ENCODE peak calls at places on chromosomes 11 and 22, in seven cellular contexts. Z is body of pancreas, Y is stomach, B is IMR-90, W is heart left ventricle, H is tibial nerve, G is A549. S is an unnamed sample.

GRCh38 chr11:69014084-69014935 is 1.3 kb upstream of the MRGPRF start:
- DNase-seq in B (peak; percentile 82), G (no peak), Z (no peak), Y (peak; percentile 44), H (no peak), W (peak; percentile 85), S (peak; percentile 79)

GRCh38 chr22:21937821-21938070 is 14.9 kb downstream of the PPM1F start:
- DNase-seq in B (peak; percentile 94), W (no peak), H (no peak), Y (no peak), Z (no peak), G (no peak), S (no peak)

GRCh38 chr11:1231396-1232327 is 8.8 kb downstream of the MUC5B start:
- DNase-seq in H (no peak), Z (no peak), G (no peak), W (peak; percentile 17), Y (no peak), B (no peak), S (peak; percentile 80)

GRCh38 chr11:43574949-43575915 is 105.3 kb upstream of the HSD17B12 start:
- DNase-seq in Z (no peak), Y (no peak), H (no peak), G (peak; percentile 23), W (peak; percentile 43), B (peak; percentile 82), S (no peak)

GRCh38 chr11:134904103-134904502 is 492.1 kb upstream of the B3GAT1 start:
- DNase-seq in B (no peak), G (no peak), W (no peak), Y (no peak), Z (no peak), H (no peak), S (no peak)

GRCh38 chr11:10932976-10933375 is 75.1 kb upstream of the ZBED5 start:
- DNase-seq in G (no peak), B (no peak), H (no peak), Y (no peak), W (no peak), Z (no peak), S (no peak)

GRCh38 chr11:107999759-108000455 is 8.8 kb upstream of the CUL5 start:
- DNase-seq in G (peak; percentile 61), Z (no peak), B (peak; percentile 28), W (no peak), H (no peak), Y (no peak), S (no peak)

GRCh38 chr22:29879738-29880137 is 3.2 kb upstream of the MTMR3 start:
- DNase-seq in Z (no peak), B (no peak), Y (no peak), H (no peak), G (peak; percentile 48), W (no peak), S (no peak)

GRCh38 chr11:112321521-112322172 is 61.0 kb upstream of the PLET1 start:
- DNase-seq in G (peak; percentile 67), Y (peak; percentile 81), H (no peak), W (peak; percentile 51), B (peak; percentile 89), Z (peak; percentile 73), S (no peak)

GRCh38 chr11:67656278-67656922 is 5.9 kb upstream of the ACY3 start:
- DNase-seq in B (peak; percentile 7), H (no peak), Z (no peak), G (peak; percentile 59), W (no peak), Y (no peak), S (no peak)

GRCh38 chr22:40463017-40463631 is 92.7 kb downstream of the SGSM3 start:
- DNase-seq in G (no peak), Y (no peak), W (peak; percentile 32), H (no peak), Z (no peak), B (no peak), S (peak; percentile 58)

GRCh38 chr11:69231466-69232018 is 62.4 kb upstream of the MYEOV start:
- DNase-seq in Z (no peak), H (no peak), W (no peak), B (no peak), Y (peak; percentile 2), G (no peak), S (no peak)

GRCh38 chr11:67355794-67356550 is 2.6 kb upstream of the POLD4 start:
- DNase-seq in B (no peak), H (no peak), Y (no peak), W (no peak), Z (no peak), G (peak; percentile 20), S (no peak)

GRCh38 chr22:40193429-40194421 is 16.0 kb downstream of the TNRC6B start:
- DNase-seq in G (peak; percentile 29), Y (no peak), H (no peak), W (no peak), B (peak; percentile 34), Z (no peak), S (no peak)

GRCh38 chr22:44685384-44686056 is 16.5 kb upstream of the PRR5 start:
- DNase-seq in Z (peak; percentile 36), G (peak; percentile 53), H (no peak), B (peak; percentile 51), W (no peak), Y (peak; percentile 70), S (peak; percentile 72)

GRCh38 chr11:502288-503178 is 4.5 kb downstream of the RNH1 start:
- DNase-seq in Y (no peak), W (peak; percentile 30), H (no peak), B (no peak), Z (no peak), G (no peak), S (no peak)

GRCh38 chr11:99937330-99937729 is 749.8 kb upstream of the ARHGAP42 start:
- DNase-seq in W (no peak), Y (no peak), Z (no peak), G (no peak), B (no peak), H (no peak), S (no peak)

GRCh38 chr11:128690746-128691091 is 3.2 kb upstream of the FLI1 start:
- DNase-seq in H (no peak), G (no peak), Z (no peak), B (no peak), W (peak; percentile 42), Y (no peak), S (no peak)

GRCh38 chr11:31236052-31236652 is 133.4 kb downstream of the DCDC1 start:
- DNase-seq in B (no peak), H (no peak), G (peak; percentile 9), Y (no peak), W (no peak), Z (no peak), S (no peak)

GRCh38 chr11:124801014-124801413 is 808 bp upstream of the MSANTD2 start:
- DNase-seq in B (peak; percentile 39), Y (no peak), G (no peak), W (no peak), Z (no peak), H (no peak), S (no peak)

DNA sequence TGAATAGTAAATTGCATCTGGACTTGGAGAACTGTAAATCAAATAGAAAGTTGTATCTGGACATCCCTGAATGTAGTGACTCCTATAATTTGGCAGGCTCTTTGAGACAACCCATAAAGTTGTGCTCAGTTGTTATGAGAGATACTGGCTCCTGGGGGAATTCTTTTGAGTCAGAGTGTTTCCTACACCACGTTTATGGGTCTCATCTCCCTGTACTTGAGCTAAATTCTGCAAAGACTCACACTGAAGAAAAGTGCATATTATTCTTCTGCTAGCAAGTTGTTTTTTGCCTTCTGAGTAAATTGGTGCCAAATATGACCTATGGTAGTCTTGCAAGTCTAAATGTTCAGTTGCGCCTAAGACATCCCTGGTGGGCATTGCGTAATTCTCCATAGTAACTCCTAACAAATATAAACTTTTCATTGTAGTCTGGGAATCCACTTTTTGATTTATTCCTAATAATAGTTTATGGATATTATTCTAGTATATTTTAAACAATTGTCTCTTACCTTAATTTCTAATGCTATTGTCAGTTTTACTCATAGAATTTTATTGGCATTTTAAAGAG is 5.0 kb downstream of the ZNF215 start:
- DNase-seq in Z (no peak), H (no peak), B (peak; percentile 2), G (no peak), Y (no peak), W (no peak), S (no peak)
- H3K4me1 ChIP-seq in Z (peaks cover 5% of the 10 kb centered on the region), H (no peaks in the 10 kb centered on the region), B (no peaks in the 10 kb centered on the region), G (no peaks in the 10 kb centered on the region), Y (no peaks in the 10 kb centered on the region), W (peaks cover 11% of the 10 kb centered on the region), S (peaks cover 12% of the 10 kb centered on the region)

DNA sequence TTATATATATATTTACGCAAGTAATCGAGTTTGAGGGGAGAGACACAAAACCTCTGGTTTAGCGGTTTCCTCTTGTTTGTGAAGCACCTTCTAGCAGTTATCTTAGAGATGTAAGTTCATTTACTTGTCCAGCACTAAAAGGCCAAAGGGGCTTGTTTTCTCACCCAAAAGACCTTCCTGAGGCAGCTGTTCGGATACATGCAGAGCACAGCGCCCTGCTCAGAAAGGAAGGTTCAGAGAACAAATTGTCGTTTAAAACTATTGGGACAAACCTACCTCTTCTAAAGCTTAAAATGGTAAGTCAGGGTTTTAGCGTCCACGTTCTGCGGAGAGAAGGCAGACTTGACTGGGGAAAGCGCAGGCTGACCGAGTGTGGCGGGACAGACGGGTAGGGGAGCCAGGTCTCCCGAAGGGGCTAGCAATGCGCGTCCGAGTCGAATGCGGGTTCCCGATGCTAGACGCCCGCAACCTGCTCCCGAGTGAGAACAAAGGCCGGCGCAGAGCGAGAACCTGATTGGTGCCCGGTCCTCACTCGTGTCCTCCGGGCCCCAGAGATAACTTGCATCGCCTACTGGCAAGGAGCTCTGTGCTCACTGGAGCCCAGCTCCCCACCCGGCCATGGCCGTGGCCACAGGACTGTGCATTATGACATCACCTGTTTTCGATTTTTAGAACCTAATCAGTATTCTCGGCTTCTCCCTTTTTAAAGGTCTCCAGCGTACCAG is 1.0 kb upstream of the SESN3 start:
- DNase-seq in W (peak; percentile 79), Z (peak; percentile 74), B (no peak), Y (peak; percentile 65), G (no peak), H (peak; percentile 56), S (peak; percentile 80)
- TF ChIP-seq POLR2A in W (no peak), Z (peak; percentile 30), B (no peak), Y (no peak), G (no peak), H (peak; percentile 21), S (no peak)

GRCh38 chr11:121270286-121270685 is 22.3 kb upstream of the SC5D start:
- DNase-seq in Y (no peak), H (no peak), Z (no peak), G (no peak), B (no peak), W (no peak), S (no peak)
- H3K4me1 ChIP-seq in Y (no peaks in the 10 kb centered on the region), H (no peaks in the 10 kb centered on the region), Z (no peaks in the 10 kb centered on the region), G (no peaks in the 10 kb centered on the region), B (no peaks in the 10 kb centered on the region), W (no peaks in the 10 kb centered on the region), S (no peaks in the 10 kb centered on the region)

DNA sequence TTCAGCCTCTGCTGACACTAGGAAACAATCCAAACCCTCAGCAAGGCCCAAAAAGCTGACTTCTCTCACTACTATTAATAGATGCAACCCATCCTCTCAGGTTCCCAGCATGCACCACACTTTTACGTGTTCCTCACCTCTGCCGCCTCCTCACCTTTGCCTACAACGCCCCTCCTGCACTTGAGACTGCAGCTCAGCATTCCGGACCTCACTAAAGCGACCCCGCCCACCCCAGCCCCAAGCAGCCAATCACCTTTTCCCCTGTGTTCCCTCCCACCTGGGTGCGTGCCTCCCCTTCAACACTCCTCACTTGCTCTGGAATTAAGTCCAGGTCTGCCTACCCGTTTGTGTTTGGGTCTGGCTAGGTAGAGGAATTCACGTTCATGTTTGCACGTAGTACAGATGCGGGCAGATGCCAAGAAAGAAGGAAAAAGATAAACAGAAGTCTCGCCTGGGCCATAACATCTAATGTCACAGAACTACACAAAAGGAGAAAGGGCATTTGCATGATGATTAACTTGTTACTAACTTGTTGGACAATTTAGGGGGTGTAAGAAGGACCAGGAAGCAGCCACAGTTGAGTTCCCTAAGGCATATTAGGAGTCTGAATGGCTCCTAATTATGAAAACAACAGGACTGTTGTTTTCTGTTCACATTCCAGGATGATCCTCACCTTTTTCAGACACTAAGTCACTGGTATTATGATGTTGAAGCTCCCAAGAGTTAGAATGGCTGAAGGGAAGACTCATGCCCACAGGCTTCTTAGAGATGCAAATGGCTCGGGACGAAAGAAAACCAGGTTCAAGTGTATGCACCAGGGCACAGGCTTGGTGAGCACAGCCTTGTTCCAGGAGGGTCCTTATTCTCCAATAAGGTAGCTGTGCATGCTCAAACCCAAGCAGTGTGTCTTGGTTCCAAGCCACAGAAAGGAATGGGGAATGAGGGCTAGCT is 102.2 kb downstream of the MICAL3 start:
- DNase-seq in H (no peak), W (peak; percentile 74), Z (no peak), G (no peak), Y (no peak), B (no peak), S (no peak)
- TF ChIP-seq POLR2A in H (no peak), W (no peak), Z (no peak), G (no peak), Y (no peak), B (no peak), S (no peak)

S was measured in upper lobe of left lung.